ENCODE peak calls at places on chromosomes 3 and 15, in seven cellular contexts. One of them, this sample, is unnamed.

GRCh38 chr15:62165029-62165792 is at the start of gene C2CD4B:
- DNase-seq in SK-N-SH: peak; percentile 58
- DNase-seq in tibial artery: peak; percentile 24
- DNase-seq in retinal pigment epithelial cell: no peak
- DNase-seq in cardiac muscle cell: peak; percentile 50
- DNase-seq in HAP-1: peak; percentile 52
- DNase-seq in GM12864: no peak
- DNase-seq in this sample: no peak

GRCh38 chr15:61116830-61117229 is 112.3 kb downstream of the RORA start:
- DNase-seq in retinal pigment epithelial cell: no peak
- DNase-seq in SK-N-SH: no peak
- DNase-seq in cardiac muscle cell: no peak
- DNase-seq in HAP-1: no peak
- DNase-seq in GM12864: no peak
- DNase-seq in tibial artery: no peak
- DNase-seq in this sample: no peak

GRCh38 chr3:64975138-64975537 is 287.3 kb upstream of the ADAMTS9 start:
- DNase-seq in tibial artery: no peak
- DNase-seq in retinal pigment epithelial cell: no peak
- DNase-seq in GM12864: no peak
- DNase-seq in HAP-1: no peak
- DNase-seq in cardiac muscle cell: peak; percentile 52
- DNase-seq in SK-N-SH: no peak
- DNase-seq in this sample: no peak

GRCh38 chr15:39682366-39682765 is 100.3 kb downstream of the FSIP1 start:
- DNase-seq in cardiac muscle cell: no peak
- DNase-seq in SK-N-SH: no peak
- DNase-seq in GM12864: no peak
- DNase-seq in retinal pigment epithelial cell: no peak
- DNase-seq in tibial artery: no peak
- DNase-seq in HAP-1: no peak
- DNase-seq in this sample: no peak

GRCh38 chr3:192747746-192748145 is 20.4 kb upstream of the FGF12 start:
- DNase-seq in cardiac muscle cell: no peak
- DNase-seq in HAP-1: no peak
- DNase-seq in retinal pigment epithelial cell: no peak
- DNase-seq in SK-N-SH: no peak
- DNase-seq in GM12864: no peak
- DNase-seq in tibial artery: no peak
- DNase-seq in this sample: no peak

GRCh38 chr15:39907216-39907615 is 12.8 kb downstream of the GPR176 start:
- DNase-seq in SK-N-SH: no peak
- DNase-seq in GM12864: no peak
- DNase-seq in retinal pigment epithelial cell: no peak
- DNase-seq in HAP-1: no peak
- DNase-seq in cardiac muscle cell: no peak
- DNase-seq in tibial artery: no peak
- DNase-seq in this sample: no peak

GRCh38 chr3:57068437-57069089 is 8.1 kb downstream of the SPATA12 start:
- DNase-seq in cardiac muscle cell: peak; percentile 83
- DNase-seq in tibial artery: peak; percentile 77
- DNase-seq in SK-N-SH: no peak
- DNase-seq in HAP-1: peak; percentile 84
- DNase-seq in GM12864: peak; percentile 82
- DNase-seq in retinal pigment epithelial cell: peak; percentile 92
- DNase-seq in this sample: no peak

GRCh38 chr15:45274636-45275035 is 22.6 kb downstream of the SLC28A2 start:
- DNase-seq in HAP-1: no peak
- DNase-seq in GM12864: no peak
- DNase-seq in SK-N-SH: no peak
- DNase-seq in retinal pigment epithelial cell: no peak
- DNase-seq in tibial artery: no peak
- DNase-seq in cardiac muscle cell: no peak
- DNase-seq in this sample: no peak

GRCh38 chr3:65793495-65794200 is 245.1 kb downstream of the MAGI1 start:
- DNase-seq in HAP-1: no peak
- DNase-seq in SK-N-SH: no peak
- DNase-seq in cardiac muscle cell: no peak
- DNase-seq in retinal pigment epithelial cell: no peak
- DNase-seq in tibial artery: no peak
- DNase-seq in GM12864: no peak
- DNase-seq in this sample: no peak

GRCh38 chr3:76436895-76437294 is 603.0 kb upstream of the ROBO2 start:
- DNase-seq in cardiac muscle cell: no peak
- DNase-seq in GM12864: no peak
- DNase-seq in tibial artery: no peak
- DNase-seq in SK-N-SH: no peak
- DNase-seq in retinal pigment epithelial cell: no peak
- DNase-seq in HAP-1: no peak
- DNase-seq in this sample: no peak

GRCh38 chr15:70430029-70430428 is 332.3 kb upstream of the TLE3 start:
- DNase-seq in SK-N-SH: no peak
- DNase-seq in retinal pigment epithelial cell: no peak
- DNase-seq in GM12864: no peak
- DNase-seq in HAP-1: no peak
- DNase-seq in cardiac muscle cell: peak; percentile 94
- DNase-seq in tibial artery: no peak
- DNase-seq in this sample: no peak

GRCh38 chr3:30770387-30770786 is 124.1 kb downstream of the GADL1 start:
- DNase-seq in HAP-1: peak; percentile 15
- DNase-seq in retinal pigment epithelial cell: peak; percentile 66
- DNase-seq in SK-N-SH: no peak
- DNase-seq in tibial artery: peak; percentile 38
- DNase-seq in GM12864: no peak
- DNase-seq in cardiac muscle cell: peak; percentile 82
- DNase-seq in this sample: no peak

GRCh38 chr15:45393851-45394250 is 15.5 kb upstream of the GATM start:
- DNase-seq in cardiac muscle cell: no peak
- DNase-seq in GM12864: no peak
- DNase-seq in retinal pigment epithelial cell: no peak
- DNase-seq in SK-N-SH: no peak
- DNase-seq in HAP-1: no peak
- DNase-seq in tibial artery: no peak
- DNase-seq in this sample: no peak

GRCh38 chr15:39034816-39035215 is 470.2 kb upstream of the RASGRP1 start:
- DNase-seq in GM12864: no peak
- DNase-seq in SK-N-SH: no peak
- DNase-seq in HAP-1: no peak
- DNase-seq in tibial artery: no peak
- DNase-seq in retinal pigment epithelial cell: no peak
- DNase-seq in cardiac muscle cell: no peak
- DNase-seq in this sample: no peak

GRCh38 chr15:31300981-31301686 is 25.5 kb upstream of the KLF13 start:
- DNase-seq in HAP-1: no peak
- DNase-seq in GM12864: no peak
- DNase-seq in cardiac muscle cell: no peak
- DNase-seq in SK-N-SH: peak; percentile 93
- DNase-seq in tibial artery: no peak
- DNase-seq in retinal pigment epithelial cell: no peak
- DNase-seq in this sample: no peak

GRCh38 chr3:38031022-38031994 is 1.9 kb upstream of the PLCD1 start:
- DNase-seq in tibial artery: peak; percentile 80
- DNase-seq in GM12864: no peak
- DNase-seq in retinal pigment epithelial cell: peak; percentile 42
- DNase-seq in cardiac muscle cell: peak; percentile 10
- DNase-seq in SK-N-SH: no peak
- DNase-seq in HAP-1: no peak
- DNase-seq in this sample: no peak

GRCh38 chr15:39273805-39274411 is 307.0 kb upstream of the THBS1 start:
- DNase-seq in GM12864: no peak
- DNase-seq in HAP-1: no peak
- DNase-seq in SK-N-SH: no peak
- DNase-seq in retinal pigment epithelial cell: no peak
- DNase-seq in cardiac muscle cell: peak; percentile 46
- DNase-seq in tibial artery: no peak
- DNase-seq in this sample: no peak

GRCh38 chr15:35092846-35093245 is 7.8 kb upstream of the NANOGP8 start:
- DNase-seq in retinal pigment epithelial cell: no peak
- DNase-seq in GM12864: no peak
- DNase-seq in SK-N-SH: no peak
- DNase-seq in cardiac muscle cell: no peak
- DNase-seq in HAP-1: no peak
- DNase-seq in tibial artery: no peak
- DNase-seq in this sample: no peak

GRCh38 chr3:48700750-48701405 is 15.2 kb upstream of the NCKIPSD start:
- DNase-seq in SK-N-SH: no peak
- DNase-seq in tibial artery: no peak
- DNase-seq in HAP-1: no peak
- DNase-seq in retinal pigment epithelial cell: no peak
- DNase-seq in GM12864: no peak
- DNase-seq in cardiac muscle cell: no peak
- DNase-seq in this sample: no peak

GRCh38 chr3:48698891-48699290 is 13.2 kb upstream of the NCKIPSD start:
- DNase-seq in tibial artery: no peak
- DNase-seq in cardiac muscle cell: no peak
- DNase-seq in retinal pigment epithelial cell: no peak
- DNase-seq in SK-N-SH: no peak
- DNase-seq in HAP-1: no peak
- DNase-seq in GM12864: no peak
- DNase-seq in this sample: no peak

GRCh38 chr3:48697952-48698351 is 12.2 kb upstream of the NCKIPSD start:
- DNase-seq in HAP-1: no peak
- DNase-seq in SK-N-SH: no peak
- DNase-seq in retinal pigment epithelial cell: no peak
- DNase-seq in tibial artery: no peak
- DNase-seq in GM12864: no peak
- DNase-seq in cardiac muscle cell: peak; percentile 13
- DNase-seq in this sample: no peak

GRCh38 chr3:48707157-48707556 is 9.9 kb downstream of the IP6K2 start:
- DNase-seq in retinal pigment epithelial cell: no peak
- DNase-seq in GM12864: no peak
- DNase-seq in tibial artery: no peak
- DNase-seq in SK-N-SH: no peak
- DNase-seq in HAP-1: no peak
- DNase-seq in cardiac muscle cell: no peak
- DNase-seq in this sample: no peak

DNA sequence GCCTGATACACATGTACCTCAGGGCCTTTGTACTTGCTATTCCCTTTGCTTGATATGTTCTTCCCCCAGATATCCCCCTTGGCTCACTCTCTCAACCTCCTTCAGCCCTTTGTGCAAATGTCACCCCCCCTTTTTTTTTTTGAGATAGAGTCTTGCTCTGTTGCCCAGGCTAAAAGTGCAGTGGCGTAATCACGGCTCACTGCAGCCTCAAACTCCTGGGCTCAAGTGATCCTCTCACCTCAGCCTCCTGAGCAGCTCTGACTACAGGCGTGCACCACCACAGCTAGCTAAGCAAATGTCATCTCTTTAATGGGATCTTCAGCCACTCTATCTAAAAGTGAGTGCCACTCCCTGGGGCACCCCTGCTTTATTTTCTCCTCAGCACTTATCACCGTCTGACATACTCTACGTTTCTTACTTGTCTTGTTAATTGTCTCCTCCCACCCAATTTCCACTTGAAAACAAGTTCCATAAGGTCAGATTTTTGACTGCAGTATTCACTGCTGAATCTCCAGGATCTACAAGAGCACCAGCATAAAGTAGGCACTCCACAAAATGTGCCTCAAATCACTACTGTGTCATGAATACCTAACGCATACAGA is 14.6 kb downstream of the IP6K2 start:
- DNase-seq in HAP-1: no peak
- DNase-seq in cardiac muscle cell: no peak
- DNase-seq in GM12864: no peak
- DNase-seq in retinal pigment epithelial cell: no peak
- DNase-seq in SK-N-SH: no peak
- DNase-seq in tibial artery: no peak
- DNase-seq in this sample: no peak
- H3K4me3 ChIP-seq in HAP-1: no peak overlapping the region
- H3K4me3 ChIP-seq in cardiac muscle cell: no peak overlapping the region
- H3K4me3 ChIP-seq in GM12864: no peak overlapping the region
- H3K4me3 ChIP-seq in retinal pigment epithelial cell: no peak overlapping the region
- H3K4me3 ChIP-seq in SK-N-SH: no peak overlapping the region
- H3K4me3 ChIP-seq in tibial artery: no peak overlapping the region
- H3K4me3 ChIP-seq in this sample: no peak overlapping the region

GRCh38 chr3:128548426-128549282 is 55.7 kb upstream of the GATA2 start:
- DNase-seq in GM12864: no peak
- DNase-seq in tibial artery: no peak
- DNase-seq in cardiac muscle cell: peak; percentile 83
- DNase-seq in SK-N-SH: no peak
- DNase-seq in HAP-1: no peak
- DNase-seq in retinal pigment epithelial cell: no peak
- DNase-seq in this sample: no peak
- H3K4me3 ChIP-seq in GM12864: no peak overlapping the region
- H3K4me3 ChIP-seq in tibial artery: no peak overlapping the region
- H3K4me3 ChIP-seq in cardiac muscle cell: no peak overlapping the region
- H3K4me3 ChIP-seq in SK-N-SH: no peak overlapping the region
- H3K4me3 ChIP-seq in HAP-1: no peak overlapping the region
- H3K4me3 ChIP-seq in retinal pigment epithelial cell: no peak overlapping the region
- H3K4me3 ChIP-seq in this sample: no peak overlapping the region

DNA sequence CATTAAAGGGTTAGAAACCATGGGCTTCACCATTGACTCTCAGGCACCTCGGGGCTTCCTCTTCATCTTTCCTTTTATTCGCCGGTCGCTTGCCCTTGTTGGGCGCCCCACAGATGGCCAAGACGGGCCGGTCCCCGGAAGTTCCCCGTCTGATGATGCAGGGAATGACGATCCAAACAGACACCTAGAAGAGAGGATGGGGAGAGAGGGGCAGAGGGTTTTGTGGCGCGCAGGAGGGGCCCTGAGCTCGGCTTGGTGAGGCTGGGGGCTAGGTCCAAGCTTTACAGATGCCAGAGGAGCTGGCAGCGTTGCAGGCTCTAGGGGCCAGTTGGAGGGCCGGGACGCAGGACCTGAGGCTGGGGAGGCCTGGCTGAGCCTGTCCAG is 532 bp upstream of the ESYT3 start:
- DNase-seq in retinal pigment epithelial cell: no peak
- DNase-seq in GM12864: no peak
- DNase-seq in cardiac muscle cell: no peak
- DNase-seq in tibial artery: no peak
- DNase-seq in SK-N-SH: no peak
- DNase-seq in HAP-1: no peak
- DNase-seq in this sample: no peak
- H3K4me3 ChIP-seq in retinal pigment epithelial cell: no peak overlapping the region
- H3K4me3 ChIP-seq in GM12864: no peak overlapping the region
- H3K4me3 ChIP-seq in cardiac muscle cell: no peak overlapping the region
- H3K4me3 ChIP-seq in tibial artery: peak overlapping the region; percentile 51
- H3K4me3 ChIP-seq in SK-N-SH: no peak overlapping the region
- H3K4me3 ChIP-seq in HAP-1: no peak overlapping the region
- H3K4me3 ChIP-seq in this sample: peak overlapping the region; percentile 74

GRCh38 chr15:84961114-84961452 is 20.6 kb upstream of the PDE8A start:
- DNase-seq in SK-N-SH: no peak
- DNase-seq in cardiac muscle cell: peak; percentile 77
- DNase-seq in GM12864: no peak
- DNase-seq in HAP-1: no peak
- DNase-seq in retinal pigment epithelial cell: peak; percentile 29
- DNase-seq in tibial artery: no peak
- DNase-seq in this sample: no peak
- H3K4me3 ChIP-seq in SK-N-SH: no peak overlapping the region
- H3K4me3 ChIP-seq in cardiac muscle cell: no peak overlapping the region
- H3K4me3 ChIP-seq in GM12864: no peak overlapping the region
- H3K4me3 ChIP-seq in HAP-1: no peak overlapping the region
- H3K4me3 ChIP-seq in retinal pigment epithelial cell: no peak overlapping the region
- H3K4me3 ChIP-seq in tibial artery: no peak overlapping the region
- H3K4me3 ChIP-seq in this sample: no peak overlapping the region

GRCh38 chr3:182973047-182973446 is 7.3 kb downstream of the DCUN1D1 start:
- DNase-seq in cardiac muscle cell: peak; percentile 14
- DNase-seq in tibial artery: no peak
- DNase-seq in GM12864: no peak
- DNase-seq in SK-N-SH: no peak
- DNase-seq in HAP-1: no peak
- DNase-seq in retinal pigment epithelial cell: no peak
- DNase-seq in this sample: no peak
- H3K4me3 ChIP-seq in cardiac muscle cell: no peak overlapping the region
- H3K4me3 ChIP-seq in tibial artery: no peak overlapping the region
- H3K4me3 ChIP-seq in GM12864: no peak overlapping the region
- H3K4me3 ChIP-seq in SK-N-SH: no peak overlapping the region
- H3K4me3 ChIP-seq in HAP-1: no peak overlapping the region
- H3K4me3 ChIP-seq in retinal pigment epithelial cell: no peak overlapping the region
- H3K4me3 ChIP-seq in this sample: no peak overlapping the region